ENCODE peak calls at places on chromosome 13, in eight cellular contexts. S is HCT116; K is heart left ventricle; G is GM23248; Z is CD8-positive, alpha-beta memory T cell; F is OCI-LY7; D is IMR-90; O is thoracic aorta. Q is an unnamed sample.

GRCh38 chr13:20825476-20825875 is 51.7 kb upstream of the EEF1AKMT1 start:
- DNase-seq in S (no peak), D (peak; percentile 55), K (no peak), O (no peak), F (peak; percentile 21), Z (no peak), G (peak; percentile 27), Q (peak; percentile 21)

GRCh38 chr13:99151516-99151915 is 49.1 kb upstream of the UBAC2 start:
- DNase-seq in O (no peak), G (peak; percentile 84), D (peak; percentile 41), S (peak; percentile 23), Z (no peak), F (no peak), K (no peak), Q (no peak)

GRCh38 chr13:58300224-58300623 is 668.7 kb downstream of the PCDH17 start:
- DNase-seq in G (no peak), K (no peak), Z (no peak), S (no peak), D (no peak), F (no peak), O (no peak), Q (no peak)

GRCh38 chr13:112182831-112183543 is 116.0 kb downstream of the SOX1 start:
- DNase-seq in O (no peak), F (no peak), G (no peak), D (no peak), K (no peak), Z (no peak), S (no peak), Q (no peak)

GRCh38 chr13:95288899-95289500 is 12.3 kb downstream of the ABCC4 start:
- DNase-seq in O (no peak), G (no peak), D (no peak), F (no peak), K (no peak), Z (no peak), S (no peak), Q (peak; percentile 64)

GRCh38 chr13:30026093-30026492 is 175.7 kb upstream of the UBL3 start:
- DNase-seq in O (no peak), K (no peak), S (no peak), G (peak; percentile 97), F (no peak), D (peak; percentile 96), Z (no peak), Q (peak; percentile 90)

GRCh38 chr13:110137677-110138008 is 169.3 kb downstream of the COL4A1 start:
- DNase-seq in K (peak; percentile 65), D (no peak), Z (no peak), S (peak; percentile 35), G (peak; percentile 44), O (no peak), F (peak; percentile 10), Q (peak; percentile 81)

GRCh38 chr13:20073775-20074174 is 87.1 kb downstream of the GJA3 start:
- DNase-seq in F (peak; percentile 12), D (no peak), K (no peak), O (no peak), Z (no peak), S (no peak), G (no peak), Q (no peak)

GRCh38 chr13:29845440-29846056 is 4.9 kb downstream of the UBL3 start:
- DNase-seq in S (no peak), Z (peak; percentile 12), D (peak; percentile 32), F (peak; percentile 13), O (no peak), K (no peak), G (peak; percentile 59), Q (no peak)

GRCh38 chr13:83987394-83987793 is 105.1 kb upstream of the SLITRK1 start:
- DNase-seq in K (no peak), Z (no peak), D (no peak), S (no peak), O (no peak), G (no peak), F (no peak), Q (no peak)

GRCh38 chr13:103731959-103732358 is 665.7 kb upstream of the SLC10A2 start:
- DNase-seq in S (no peak), O (no peak), F (no peak), Z (no peak), G (no peak), D (no peak), K (no peak), Q (no peak)

GRCh38 chr13:36074659-36075058 is 56.5 kb downstream of the DCLK1 start:
- DNase-seq in D (no peak), Z (no peak), K (no peak), F (no peak), O (no peak), S (no peak), G (no peak), Q (no peak)

GRCh38 chr13:76803831-76804230 is 82.4 kb downstream of the KCTD12 start:
- DNase-seq in K (no peak), D (no peak), F (no peak), G (no peak), Z (no peak), S (no peak), O (no peak), Q (no peak)

GRCh38 chr13:24888291-24888931 is 124.4 kb downstream of the RNF17 start:
- DNase-seq in O (no peak), F (no peak), Z (no peak), S (no peak), D (no peak), G (no peak), K (no peak), Q (no peak)
- H3K4me1 ChIP-seq in O (no peaks in the 10 kb centered on the region), F (no peaks in the 10 kb centered on the region), Z (no peaks in the 10 kb centered on the region), S (no peaks in the 10 kb centered on the region), D (no peaks in the 10 kb centered on the region), G (no peaks in the 10 kb centered on the region), K (no peaks in the 10 kb centered on the region), Q (no peaks in the 10 kb centered on the region)

DNA sequence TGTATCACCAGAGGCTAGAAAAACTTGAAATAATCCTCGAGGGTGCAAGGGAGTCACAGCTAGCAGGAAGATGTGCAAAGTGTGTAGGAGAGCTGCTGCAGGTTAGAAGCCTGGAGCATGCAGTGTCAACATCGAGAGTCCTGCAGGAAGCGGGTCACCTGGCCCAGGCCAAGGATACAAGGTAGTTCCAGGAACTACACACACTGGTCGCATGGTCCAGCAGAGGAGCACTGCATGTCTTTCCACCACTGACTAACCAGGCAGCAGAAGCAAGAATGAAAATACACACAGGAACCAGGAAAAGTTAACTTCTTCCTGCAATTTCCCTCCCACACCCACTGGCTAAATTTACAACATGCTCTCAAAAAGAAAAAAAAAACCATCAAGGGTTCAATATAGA is 36.0 kb upstream of the MIR17HG start:
- DNase-seq in O (no peak), G (no peak), K (no peak), Z (no peak), F (peak; percentile 39), S (no peak), D (no peak), Q (no peak)
- H3K4me1 ChIP-seq in O (no peaks in the 10 kb centered on the region), G (no peaks in the 10 kb centered on the region), K (no peaks in the 10 kb centered on the region), Z (no peaks in the 10 kb centered on the region), F (peaks cover 5% of the 10 kb centered on the region), S (no peaks in the 10 kb centered on the region), D (no peaks in the 10 kb centered on the region), Q (no peaks in the 10 kb centered on the region)

GRCh38 chr13:97245011-97245410 is 22.9 kb downstream of the MBNL2 start:
- DNase-seq in G (no peak), D (no peak), O (no peak), Z (no peak), K (no peak), F (no peak), S (no peak), Q (no peak)
- H3K4me1 ChIP-seq in G (peaks cover 57% of the 10 kb centered on the region), D (peaks cover 23% of the 10 kb centered on the region), O (peaks cover 66% of the 10 kb centered on the region), Z (peaks cover 12% of the 10 kb centered on the region), K (peaks cover 76% of the 10 kb centered on the region), F (no peaks in the 10 kb centered on the region), S (peaks cover 25% of the 10 kb centered on the region), Q (peaks cover 19% of the 10 kb centered on the region)

GRCh38 chr13:51834581-51835158 is 10.3 kb downstream of the TMEM272 start:
- DNase-seq in O (no peak), G (no peak), K (no peak), Z (no peak), F (no peak), S (no peak), D (no peak), Q (no peak)
- H3K4me1 ChIP-seq in O (no peaks in the 10 kb centered on the region), G (peaks cover 9% of the 10 kb centered on the region), K (no peaks in the 10 kb centered on the region), Z (peaks cover 15% of the 10 kb centered on the region), F (peaks cover 55% of the 10 kb centered on the region), S (no peaks in the 10 kb centered on the region), D (no peaks in the 10 kb centered on the region), Q (peaks cover 11% of the 10 kb centered on the region)

GRCh38 chr13:113901642-113902041 is 37.8 kb upstream of the GAS6 start:
- DNase-seq in Z (no peak), D (no peak), G (no peak), O (no peak), K (no peak), S (no peak), F (no peak), Q (no peak)
- H3K4me1 ChIP-seq in Z (no peaks in the 10 kb centered on the region), D (peaks cover 30% of the 10 kb centered on the region), G (peaks cover 50% of the 10 kb centered on the region), O (peaks cover 23% of the 10 kb centered on the region), K (peaks cover 6% of the 10 kb centered on the region), S (peaks cover 15% of the 10 kb centered on the region), F (no peaks in the 10 kb centered on the region), Q (peaks cover 35% of the 10 kb centered on the region)

GRCh38 chr13:26021516-26021915 is 30.3 kb downstream of the SHISA2 start:
- DNase-seq in F (no peak), Z (no peak), G (no peak), S (no peak), O (no peak), K (no peak), D (no peak), Q (no peak)
- H3K4me1 ChIP-seq in F (no peaks in the 10 kb centered on the region), Z (peaks cover 10% of the 10 kb centered on the region), G (peaks cover 45% of the 10 kb centered on the region), S (no peaks in the 10 kb centered on the region), O (no peaks in the 10 kb centered on the region), K (peaks cover 21% of the 10 kb centered on the region), D (no peaks in the 10 kb centered on the region), Q (peaks cover 33% of the 10 kb centered on the region)

GRCh38 chr13:75329723-75330122 is 152.2 kb downstream of the TBC1D4 start:
- DNase-seq in S (no peak), F (no peak), Z (no peak), K (no peak), O (no peak), G (no peak), D (no peak), Q (no peak)

GRCh38 chr13:75330770-75331169 is 151.2 kb downstream of the TBC1D4 start:
- DNase-seq in S (no peak), K (no peak), D (no peak), F (no peak), G (no peak), O (no peak), Z (no peak), Q (no peak)

GRCh38 chr13:75326173-75327131 is 155.5 kb downstream of the TBC1D4 start:
- DNase-seq in S (no peak), O (no peak), K (no peak), G (peak; percentile 8), D (peak; percentile 53), Z (peak; percentile 82), F (no peak), Q (no peak)

GRCh38 chr13:75327132-75327505 is 154.8 kb downstream of the TBC1D4 start:
- DNase-seq in K (no peak), O (no peak), D (no peak), S (no peak), Z (no peak), G (no peak), F (no peak), Q (no peak)

GRCh38 chr13:75329097-75329496 is 152.9 kb downstream of the TBC1D4 start:
- DNase-seq in K (no peak), D (no peak), F (no peak), O (no peak), Z (no peak), G (no peak), S (no peak), Q (no peak)
- H3K4me1 ChIP-seq in K (peaks cover 14% of the 10 kb centered on the region), D (peaks cover 5% of the 10 kb centered on the region), F (no peaks in the 10 kb centered on the region), O (peaks cover 6% of the 10 kb centered on the region), Z (peaks cover 20% of the 10 kb centered on the region), G (no peaks in the 10 kb centered on the region), S (no peaks in the 10 kb centered on the region), Q (no peaks in the 10 kb centered on the region)

GRCh38 chr13:33286143-33286542 is 588 bp upstream of the STARD13 start:
- DNase-seq in G (no peak), K (no peak), F (no peak), O (no peak), D (no peak), Z (no peak), S (no peak), Q (no peak)
- H3K4me1 ChIP-seq in G (peaks cover 29% of the 10 kb centered on the region), K (peaks cover 28% of the 10 kb centered on the region), F (no peaks in the 10 kb centered on the region), O (peaks cover 22% of the 10 kb centered on the region), D (peaks cover 16% of the 10 kb centered on the region), Z (peaks cover 15% of the 10 kb centered on the region), S (peaks cover 15% of the 10 kb centered on the region), Q (peaks cover 33% of the 10 kb centered on the region)